ENCODE peak calls at places on chromosome 3, in six cellular contexts. E is HepG2, L is SK-N-SH, J is K562, H is GM12878, P is HCT116. Z is an unnamed sample.

GRCh38 chr3:197226179-197226578 is 72.2 kb downstream of the DLG1 start:
- DNase-seq in E (no peak), H (no peak), L (peak), J (no peak), P (no peak), Z (no peak)

GRCh38 chr3:187318819-187319616 is 27.5 kb upstream of the MASP1 start:
- DNase-seq in L (peak), J (peak), E (peak), H (no peak), P (peak), Z (peak)

GRCh38 chr3:186841637-186842036 is 873 bp upstream of the ADIPOQ start:
- DNase-seq in J (no peak), H (no peak), P (no peak), E (no peak), L (no peak), Z (peak)

GRCh38 chr3:58039609-58040008 is 31.4 kb downstream of the FLNB start:
- DNase-seq in P (no peak), J (no peak), E (no peak), H (no peak), L (no peak), Z (no peak)

GRCh38 chr3:49316696-49317457 is 23.0 kb downstream of the USP4 start:
- DNase-seq in E (no peak), L (no peak), J (no peak), H (no peak), P (no peak), Z (no peak)

GRCh38 chr3:67790043-67790442 is 135.6 kb upstream of the SUCLG2 start:
- DNase-seq in E (peak), L (peak), P (peak), J (peak), H (peak), Z (no peak)

GRCh38 chr3:73885862-73886261 is 261.1 kb upstream of the PDZRN3 start:
- DNase-seq in E (no peak), J (no peak), P (no peak), L (no peak), H (no peak), Z (no peak)

GRCh38 chr3:140062461-140062860 is 127.5 kb downstream of the CLSTN2 start:
- DNase-seq in P (no peak), J (no peak), L (no peak), H (no peak), E (no peak), Z (no peak)

GRCh38 chr3:148950806-148951205 is 40.5 kb upstream of the GYG1 start:
- DNase-seq in J (no peak), L (no peak), H (no peak), E (peak), P (peak), Z (no peak)

GRCh38 chr3:139937674-139938279 is 2.8 kb downstream of the CLSTN2 start:
- DNase-seq in P (peak), H (no peak), J (peak), L (peak), E (no peak), Z (peak)

GRCh38 chr3:169044341-169045113 is 619.0 kb downstream of the MECOM start:
- DNase-seq in J (no peak), E (no peak), L (no peak), P (no peak), H (no peak), Z (no peak)

GRCh38 chr3:184399410-184399809 is 19.6 kb downstream of the CHRD start:
- DNase-seq in E (no peak), L (no peak), P (no peak), H (no peak), J (no peak), Z (no peak)

GRCh38 chr3:10234526-10235230 is 13.6 kb upstream of the TATDN2 start:
- DNase-seq in P (no peak), L (peak), E (no peak), H (no peak), J (peak), Z (peak)

DNA sequence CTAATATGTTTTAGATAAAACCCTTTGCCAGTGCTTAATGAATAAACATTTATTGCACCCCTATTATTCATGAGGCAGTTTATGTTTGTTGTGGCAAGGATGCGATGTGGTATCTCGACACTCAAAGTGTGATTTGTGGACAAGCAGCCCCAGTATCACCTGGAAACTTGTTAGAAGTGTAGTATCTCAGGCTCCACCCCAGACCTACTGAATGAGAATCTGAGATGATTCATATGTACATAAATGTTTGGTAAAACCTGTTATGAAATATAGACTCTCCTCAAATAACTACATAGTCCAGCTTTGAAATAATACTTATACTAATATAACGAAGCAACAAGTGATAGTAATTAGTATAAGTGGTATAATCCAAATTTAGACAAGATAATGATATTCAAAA is 914.8 kb downstream of the TUSC7 start:
- DNase-seq in J (no peak), P (no peak), L (no peak), H (no peak), E (no peak), Z (no peak)
- TF ChIP-seq JUND in J (no peak), P (no peak), L (no peak), H (no peak), E (no peak), Z (no peak)

GRCh38 chr3:20057612-20058180 is 17.4 kb downstream of the KAT2B start:
- DNase-seq in H (no peak), J (no peak), P (no peak), E (no peak), L (no peak), Z (no peak)

GRCh38 chr3:20056727-20057611 is 16.7 kb downstream of the KAT2B start:
- DNase-seq in J (no peak), L (no peak), E (no peak), P (no peak), H (no peak), Z (no peak)

GRCh38 chr3:20054549-20054987 is 14.3 kb downstream of the KAT2B start:
- DNase-seq in J (no peak), L (peak), H (peak), E (peak), P (peak), Z (no peak)

GRCh38 chr3:20052851-20053250 is 12.6 kb downstream of the KAT2B start:
- DNase-seq in J (no peak), E (no peak), H (no peak), P (no peak), L (no peak), Z (no peak)

DNA sequence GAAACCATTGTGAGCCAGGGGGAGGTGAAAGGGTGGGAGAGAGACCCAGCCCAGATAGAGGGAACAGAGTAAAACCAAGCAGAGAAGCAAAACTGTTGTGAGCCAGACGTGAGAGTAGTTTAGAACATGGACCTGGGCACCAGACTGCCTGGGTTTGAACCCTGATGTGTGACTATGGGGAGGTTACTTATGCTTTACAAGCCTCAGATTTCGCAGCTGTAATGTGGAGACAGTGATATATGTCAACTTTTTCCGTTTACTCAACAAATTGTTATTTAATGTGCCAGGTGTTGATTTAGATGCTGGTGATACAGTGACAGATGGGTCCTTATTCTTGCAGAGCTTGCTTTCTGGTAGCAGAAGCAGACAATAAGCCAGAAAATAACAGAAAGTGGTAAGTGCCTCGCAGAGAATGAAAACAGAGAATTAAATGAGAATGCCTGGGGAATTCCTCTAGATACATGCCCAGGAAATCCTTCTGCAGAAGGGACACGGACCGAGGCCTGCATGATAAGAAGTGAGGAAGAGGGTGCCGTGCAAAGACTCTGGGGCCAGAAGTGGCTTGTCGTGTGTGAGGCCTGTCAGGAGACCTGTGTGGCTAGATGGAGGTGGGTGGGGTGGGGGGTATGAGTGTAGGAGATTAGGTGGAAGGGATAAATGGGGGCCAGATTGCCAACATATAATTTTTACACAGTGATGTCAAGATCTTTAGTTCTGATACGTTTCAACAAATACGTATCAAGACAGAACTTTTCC is 15.0 kb downstream of the KAT2B start:
- DNase-seq in H (no peak), J (no peak), L (peak), E (no peak), P (no peak), Z (no peak)
- TF ChIP-seq JUND in H (no peak), J (no peak), L (no peak), E (no peak), P (no peak), Z (no peak)

GRCh38 chr3:160490166-160490565 is 40.6 kb upstream of the TRIM59 start:
- DNase-seq in J (no peak), H (no peak), L (no peak), P (no peak), E (no peak), Z (peak)

GRCh38 chr3:160481856-160482255 is 32.3 kb upstream of the TRIM59 start:
- DNase-seq in P (no peak), L (no peak), E (peak), J (no peak), H (no peak), Z (no peak)

GRCh38 chr3:160485931-160486330 is 36.3 kb upstream of the TRIM59 start:
- DNase-seq in E (no peak), J (no peak), H (no peak), L (no peak), P (no peak), Z (no peak)

GRCh38 chr3:160482796-160483195 is 33.2 kb upstream of the TRIM59 start:
- DNase-seq in L (no peak), J (no peak), H (no peak), P (no peak), E (no peak), Z (no peak)

GRCh38 chr3:160486459-160486869 is 36.9 kb upstream of the TRIM59 start:
- DNase-seq in J (no peak), L (peak), P (peak), E (peak), H (no peak), Z (peak)
- TF ChIP-seq JUND in J (no peak), L (no peak), P (no peak), E (no peak), H (no peak), Z (no peak)

GRCh38 chr3:23676093-23676492 is 129.7 kb upstream of the UBE2E1 start:
- DNase-seq in L (no peak), P (no peak), E (no peak), J (no peak), H (no peak), Z (no peak)
- TF ChIP-seq JUND in L (no peak), P (no peak), E (no peak), J (no peak), H (no peak), Z (no peak)

DNA sequence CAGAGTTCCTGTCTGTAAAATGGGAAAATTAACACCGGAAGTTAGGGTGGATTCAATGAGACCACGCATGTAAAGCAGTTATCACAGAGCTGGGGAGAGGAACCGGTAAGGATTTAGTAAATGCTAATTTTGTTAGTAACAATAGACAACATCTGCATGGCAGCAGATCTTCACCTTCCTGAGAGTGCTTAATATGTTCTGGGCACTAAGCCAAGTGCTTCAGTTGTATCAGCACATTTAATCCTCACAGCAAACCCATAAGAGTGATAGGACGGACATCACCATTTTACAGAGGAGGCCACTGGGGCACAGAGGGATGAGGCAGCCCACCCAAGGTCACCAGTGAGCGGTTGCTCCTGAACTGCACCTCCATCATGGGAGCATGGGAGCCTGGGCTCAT is 189.4 kb downstream of the WNT5A start:
- DNase-seq in E (no peak), P (no peak), J (no peak), H (no peak), L (no peak), Z (no peak)
- TF ChIP-seq JUND in E (no peak), P (no peak), J (no peak), H (no peak), L (no peak), Z (no peak)

Z was measured in T47D.